ENCODE peak calls at places on chromosomes 4 and X, in eight cellular contexts. T is stomach, P is fibroblast of lung, L is brain microvascular endothelial cell, U is HFFc6, B is upper lobe of left lung, A is Caco-2, F is ovary. J is an unnamed sample.

GRCh38 chrX:47351706-47352105 is 18.7 kb upstream of the ZNF157 start:
- DNase-seq in T (no peak), P (peak), L (peak), U (peak), B (no peak), A (no peak), F (no peak), J (no peak)

GRCh38 chr4:180828455-180829018 is 1414.7 kb upstream of the TENM3 start:
- DNase-seq in T (no peak), P (peak), L (peak), U (peak), B (no peak), A (peak), F (no peak), J (no peak)

GRCh38 chr4:25908491-25908901 is 5.5 kb upstream of the SMIM20 start:
- DNase-seq in T (no peak), P (peak), L (peak), U (peak), B (no peak), A (no peak), F (no peak), J (no peak)

GRCh38 chrX:54754854-54755253 is 43.2 kb downstream of the ITIH6 start:
- DNase-seq in T (no peak), P (no peak), L (no peak), U (no peak), B (no peak), A (no peak), F (no peak), J (no peak)

GRCh38 chr4:32342054-32342453 is 1621.9 kb downstream of the PCDH7 start:
- DNase-seq in T (no peak), P (no peak), L (no peak), U (no peak), B (no peak), A (no peak), F (no peak), J (no peak)

GRCh38 chr4:126748736-126749135 is 884.0 kb upstream of the INTU start:
- DNase-seq in T (no peak), P (peak), L (no peak), U (no peak), B (no peak), A (no peak), F (no peak), J (no peak)

GRCh38 chr4:48557478-48557877 is 67.4 kb downstream of the ZAR1 start:
- DNase-seq in T (no peak), P (no peak), L (no peak), U (no peak), B (no peak), A (peak), F (no peak), J (no peak)

GRCh38 chr4:38672247-38673071 is 8.5 kb downstream of the KLF3 start:
- DNase-seq in T (no peak), P (no peak), L (no peak), U (no peak), B (no peak), A (peak), F (peak), J (no peak)

GRCh38 chr4:175290401-175290800 is 372.2 kb downstream of the ADAM29 start:
- DNase-seq in T (no peak), P (peak), L (peak), U (no peak), B (no peak), A (no peak), F (no peak), J (no peak)

GRCh38 chrX:2696698-2697215 is 5.7 kb downstream of the CD99 start:
- DNase-seq in T (no peak), P (peak), L (peak), U (peak), B (no peak), A (no peak), F (no peak), J (no peak)

GRCh38 chr4:144906181-144906895 is 191.7 kb downstream of the ANAPC10 start:
- DNase-seq in T (no peak), P (no peak), L (peak), U (no peak), B (no peak), A (peak), F (no peak), J (no peak)

GRCh38 chr4:153655928-153656327 is 28.2 kb upstream of the TLR2 start:
- DNase-seq in T (peak), P (no peak), L (no peak), U (no peak), B (peak), A (no peak), F (no peak), J (no peak)

GRCh38 chr4:98046665-98047064 is 96.6 kb downstream of the STPG2 start:
- DNase-seq in T (no peak), P (no peak), L (no peak), U (no peak), B (no peak), A (peak), F (no peak), J (no peak)

GRCh38 chrX:13647709-13648212 is 5.2 kb upstream of the TCEANC start:
- DNase-seq in T (peak), P (peak), L (peak), U (peak), B (peak), A (no peak), F (peak), J (no peak)

GRCh38 chr4:3176625-3177229 is 72.2 kb upstream of the MSANTD1 start:
- DNase-seq in T (no peak), P (no peak), L (no peak), U (no peak), B (no peak), A (no peak), F (no peak), J (peak)

GRCh38 chr4:175238827-175239517 is 320.8 kb downstream of the ADAM29 start:
- DNase-seq in T (no peak), P (no peak), L (no peak), U (no peak), B (no peak), A (no peak), F (no peak), J (no peak)

GRCh38 chrX:45295587-45295986 is 94.9 kb upstream of the DIPK2B start:
- DNase-seq in T (no peak), P (peak), L (peak), U (peak), B (no peak), A (peak), F (no peak), J (no peak)

GRCh38 chr4:560061-560460 is 16.0 kb downstream of the TMEM271 start:
- DNase-seq in T (no peak), P (no peak), L (no peak), U (no peak), B (no peak), A (no peak), F (no peak), J (no peak)

GRCh38 chr4:148951346-148951745 is 509.1 kb upstream of the NR3C2 start:
- DNase-seq in T (no peak), P (no peak), L (peak), U (no peak), B (no peak), A (peak), F (no peak), J (no peak)

DNA sequence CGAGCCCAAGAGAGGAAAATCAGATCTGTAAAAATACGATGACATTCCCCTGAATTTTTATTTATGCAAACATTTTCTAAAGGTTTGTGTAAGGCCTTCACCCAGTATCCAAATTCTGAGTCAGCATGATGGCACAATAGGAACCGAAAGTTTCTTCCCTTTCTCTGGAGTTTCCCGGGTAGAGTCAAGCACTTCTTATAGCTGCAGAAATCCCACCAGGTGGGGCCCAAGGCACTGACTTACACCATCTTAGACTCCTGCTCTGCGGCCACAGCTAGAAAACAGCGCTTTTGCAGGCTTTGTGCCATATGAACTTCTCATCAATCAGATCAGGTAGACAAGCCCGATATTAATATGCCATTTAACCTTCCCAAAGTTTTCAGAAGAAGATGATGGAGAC is 13.4 kb downstream of the LEF1 start:
- DNase-seq in T (no peak), P (peak), L (no peak), U (no peak), B (no peak), A (peak), F (no peak), J (no peak)
- TF ChIP-seq CTCF in T (no peak), P (no peak), L (peak), U (no peak), B (no peak), A (peak), F (no peak), J (no peak)

GRCh38 chrX:63740382-63740781 is 44.6 kb downstream of the ARHGEF9 start:
- DNase-seq in T (no peak), P (no peak), L (no peak), U (no peak), B (no peak), A (no peak), F (no peak), J (no peak)

GRCh38 chrX:63738696-63739095 is 46.3 kb downstream of the ARHGEF9 start:
- DNase-seq in T (no peak), P (no peak), L (no peak), U (no peak), B (no peak), A (no peak), F (no peak), J (no peak)

GRCh38 chrX:63735882-63736281 is 49.1 kb downstream of the ARHGEF9 start:
- DNase-seq in T (no peak), P (no peak), L (no peak), U (no peak), B (no peak), A (no peak), F (no peak), J (no peak)

GRCh38 chrX:63743596-63743995 is 41.4 kb downstream of the ARHGEF9 start:
- DNase-seq in T (no peak), P (no peak), L (no peak), U (no peak), B (no peak), A (no peak), F (no peak), J (no peak)

DNA sequence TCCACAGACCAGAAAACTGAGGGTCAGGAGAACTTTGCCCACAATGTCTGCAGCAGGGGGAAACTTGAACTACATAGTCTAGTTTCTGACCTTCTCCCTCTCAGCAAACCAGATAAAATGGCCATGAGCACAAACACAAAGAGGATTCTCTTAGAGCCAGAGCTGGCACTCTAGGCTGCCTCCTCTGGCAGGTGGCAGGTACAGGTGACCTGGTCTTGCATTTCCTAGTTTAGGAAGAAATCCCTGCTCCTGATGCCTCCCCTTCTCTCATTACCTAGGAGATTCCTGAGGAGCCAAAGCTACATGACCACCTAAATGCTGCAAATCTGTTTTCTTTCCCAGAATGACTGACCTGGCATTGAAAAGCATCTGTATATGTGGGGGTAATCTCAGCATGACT is 45.1 kb downstream of the ARHGEF9 start:
- DNase-seq in T (no peak), P (no peak), L (no peak), U (no peak), B (no peak), A (no peak), F (no peak), J (no peak)
- TF ChIP-seq CTCF in T (no peak), P (no peak), L (no peak), U (no peak), B (no peak), A (no peak), F (no peak), J (no peak)

DNA sequence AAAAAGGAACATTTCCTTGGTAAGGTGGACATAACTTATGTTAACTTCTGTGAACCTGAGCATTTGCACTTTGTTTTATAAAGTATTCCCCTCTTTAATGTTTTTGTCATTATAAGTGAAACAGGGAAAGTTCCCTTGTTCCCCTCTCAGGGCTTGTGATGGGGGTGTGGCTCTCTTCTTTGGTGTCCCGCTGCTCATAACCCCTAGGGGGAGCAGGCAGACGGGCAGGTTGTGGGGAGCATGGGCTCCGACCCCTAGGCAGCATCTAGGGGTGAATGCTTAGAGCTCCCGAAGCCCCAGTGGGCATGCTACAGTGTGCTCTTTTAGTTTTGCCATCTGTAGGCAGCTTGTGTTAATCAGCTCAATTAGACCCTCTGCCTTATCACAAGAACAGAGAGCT is 200.4 kb downstream of the DACH2 start:
- DNase-seq in T (no peak), P (no peak), L (no peak), U (no peak), B (no peak), A (peak), F (no peak), J (peak)
- TF ChIP-seq CTCF in T (no peak), P (no peak), L (peak), U (no peak), B (no peak), A (no peak), F (no peak), J (no peak)

GRCh38 chr4:107900067-107900466 is 31.3 kb upstream of the CYP2U1 start:
- DNase-seq in T (no peak), P (no peak), L (no peak), U (no peak), B (no peak), A (no peak), F (no peak), J (no peak)
- TF ChIP-seq CTCF in T (no peak), P (no peak), L (no peak), U (no peak), B (no peak), A (no peak), F (no peak), J (no peak)

GRCh38 chr4:185128272-185129119 is 14.6 kb upstream of the SLC25A4 start:
- DNase-seq in T (no peak), P (no peak), L (no peak), U (no peak), B (peak), A (peak), F (peak), J (peak)
- TF ChIP-seq CTCF in T (peak), P (no peak), L (no peak), U (peak), B (peak), A (no peak), F (no peak), J (peak)

J was measured in glutamatergic neuron.